ENCODE peak calls at places on chromosomes 4 and X, in eight cellular contexts. W is gastrocnemius medialis, C is K562, B is HCT116, Y is A549, R is upper lobe of left lung, U is heart left ventricle, X is GM12878. M is an unnamed sample.

GRCh38 chr4:13762126-13762525 is 134.6 kb upstream of the BOD1L1 start:
- ATAC-seq in U (no peak), X (no peak), Y (no peak), C (no peak), B (no peak), R (no peak), W (no peak), M (no peak)

GRCh38 chr4:30718889-30719252 is 1.3 kb upstream of the PCDH7 start:
- ATAC-seq in Y (no peak), X (no peak), R (no peak), W (no peak), U (peak), B (no peak), C (no peak), M (no peak)

GRCh38 chrX:124232523-124233201 is 99.8 kb upstream of the TEX13D start:
- ATAC-seq in W (no peak), Y (no peak), B (no peak), X (peak), U (no peak), R (no peak), C (no peak), M (no peak)

GRCh38 chr4:15544196-15544730 is 74.6 kb downstream of the CC2D2A start:
- ATAC-seq in B (no peak), C (peak), X (no peak), R (no peak), W (no peak), U (no peak), Y (no peak), M (no peak)

GRCh38 chrX:46941341-46941740 is 29.1 kb downstream of the JADE3 start:
- ATAC-seq in C (no peak), Y (no peak), B (no peak), W (no peak), U (no peak), R (no peak), X (no peak), M (no peak)

GRCh38 chr4:82275431-82276423 is 98.1 kb downstream of the HNRNPD start:
- ATAC-seq in Y (peak), X (peak), R (no peak), B (peak), C (peak), U (no peak), W (no peak), M (no peak)

GRCh38 chrX:97628807-97629596 is 745.3 kb downstream of the RPA4 start:
- ATAC-seq in B (no peak), X (no peak), C (no peak), U (no peak), R (no peak), Y (no peak), W (no peak), M (no peak)

GRCh38 chrX:13339607-13340006 is 19.8 kb upstream of the ATXN3L start:
- ATAC-seq in W (no peak), C (no peak), U (no peak), X (no peak), R (no peak), Y (no peak), B (no peak), M (no peak)

GRCh38 chr4:86117781-86118302 is 242.0 kb downstream of the MAPK10 start:
- ATAC-seq in X (no peak), B (no peak), R (peak), U (peak), Y (peak), C (no peak), W (no peak), M (no peak)

GRCh38 chrX:70012756-70013155 is 37.0 kb downstream of the AWAT2 start:
- ATAC-seq in U (no peak), C (no peak), R (no peak), B (no peak), Y (no peak), X (no peak), W (no peak), M (no peak)

GRCh38 chr4:140720387-140721087 is 35.6 kb downstream of the TBC1D9 start:
- ATAC-seq in W (no peak), X (peak), C (no peak), Y (no peak), B (no peak), R (peak), U (peak), M (no peak)

GRCh38 chr4:42385534-42385933 is 11.8 kb upstream of the SHISA3 start:
- ATAC-seq in B (no peak), C (no peak), X (no peak), Y (no peak), U (no peak), R (no peak), W (no peak), M (no peak)

GRCh38 chrX:136823175-136823574 is 42.4 kb upstream of the ARHGEF6 start:
- ATAC-seq in X (no peak), C (no peak), R (no peak), Y (no peak), U (no peak), B (no peak), W (no peak), M (no peak)

GRCh38 chr4:43607400-43607799 is 714.9 kb downstream of the GRXCR1 start:
- ATAC-seq in C (no peak), W (no peak), Y (no peak), U (no peak), R (no peak), B (no peak), X (no peak), M (no peak)

GRCh38 chrX:129449141-129449540 is 74.1 kb downstream of the SMARCA1 start:
- ATAC-seq in X (peak), B (no peak), Y (peak), W (no peak), U (no peak), R (no peak), C (peak), M (no peak)

GRCh38 chrX:644304-645023 is 13.9 kb downstream of the SHOX start:
- ATAC-seq in W (no peak), X (no peak), Y (peak), B (no peak), R (no peak), U (no peak), C (no peak), M (no peak)

DNA sequence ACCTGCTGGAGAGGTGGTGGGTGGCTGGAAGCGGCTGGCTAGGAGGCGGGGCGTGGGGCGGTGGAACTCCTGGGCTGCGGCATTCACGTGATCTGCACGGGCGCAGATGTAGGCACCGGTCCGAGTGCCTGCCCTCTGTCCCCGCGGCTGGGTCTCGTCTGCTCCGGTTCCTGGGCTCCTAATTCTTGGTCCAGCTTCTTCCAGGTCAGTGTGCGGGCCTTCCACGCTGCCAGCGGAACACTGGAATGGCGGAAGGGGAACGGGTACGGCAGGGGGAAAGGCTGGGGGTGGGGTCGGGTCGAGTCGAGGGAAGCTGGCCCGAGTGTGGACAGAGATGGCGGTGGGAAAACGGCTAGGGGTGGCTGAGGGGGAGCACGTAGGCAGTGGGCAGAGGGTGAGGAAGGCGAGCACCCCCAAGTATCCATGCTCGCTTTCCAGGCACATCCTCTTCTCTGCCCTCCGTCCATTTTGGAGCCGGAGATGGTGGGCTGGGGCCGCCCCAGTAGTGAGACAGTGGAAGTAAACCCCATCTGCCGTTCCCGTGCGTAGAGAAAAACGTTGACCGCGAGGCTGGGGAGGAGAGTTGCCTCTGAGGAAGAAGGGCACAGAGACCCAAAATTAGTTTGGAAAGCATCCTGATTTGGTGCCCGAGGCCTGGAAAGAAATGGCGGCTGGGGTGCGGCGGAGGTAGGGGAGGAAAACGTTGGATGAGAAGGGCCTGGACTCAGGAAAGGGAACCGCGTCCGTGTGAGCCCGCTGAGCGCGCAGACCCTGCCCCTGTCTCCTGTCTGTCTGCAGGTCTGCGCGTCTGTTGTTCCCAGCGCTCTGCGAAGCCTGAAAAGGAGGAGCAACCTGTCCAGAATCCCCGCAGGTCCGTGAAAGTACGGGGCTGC is at the start of gene TCEAL4:
- ATAC-seq in U (peak), B (peak), X (peak), Y (peak), C (peak), W (peak), R (peak), M (peak)
- TF ChIP-seq POLR2A in U (peak), B (no peak), X (peak), Y (peak), C (no peak), W (peak), R (peak), M (peak)

GRCh38 chr4:139668036-139668435 is 2.4 kb downstream of the MGST2 start:
- ATAC-seq in W (no peak), R (no peak), C (no peak), Y (no peak), B (no peak), U (no peak), X (no peak), M (no peak)
- H3K27ac ChIP-seq in W (peak), R (no peak), C (no peak), Y (no peak), B (no peak), U (no peak), X (no peak), M (no peak)

GRCh38 chrX:48919360-48919821 is 567 bp upstream of the PIM2 start:
- ATAC-seq in R (peak), X (peak), W (peak), C (peak), Y (no peak), U (peak), B (no peak), M (peak)

GRCh38 chrX:48918303-48918643 is 551 bp downstream of the PIM2 start:
- ATAC-seq in C (no peak), Y (peak), B (peak), X (no peak), W (no peak), U (no peak), R (no peak), M (no peak)

GRCh38 chrX:48918644-48919340 is at the start of gene PIM2:
- ATAC-seq in X (peak), R (peak), C (peak), U (peak), B (peak), W (peak), Y (peak), M (peak)

GRCh38 chrX:48919947-48920712 is 1.3 kb upstream of the PIM2 start:
- ATAC-seq in C (peak), B (no peak), Y (no peak), W (peak), U (no peak), X (no peak), R (no peak), M (no peak)

GRCh38 chrX:48920713-48921104 is 1.9 kb upstream of the PIM2 start:
- ATAC-seq in W (no peak), B (no peak), C (no peak), Y (no peak), X (no peak), R (no peak), U (no peak), M (no peak)
- H3K4me3 ChIP-seq in W (no peak), B (no peak), C (no peak), Y (no peak), X (no peak), R (no peak), U (no peak), M (no peak)

GRCh38 chr4:173913496-173913895 is 370.0 kb downstream of the FBXO8 start:
- ATAC-seq in Y (no peak), W (no peak), X (no peak), B (no peak), U (no peak), R (no peak), C (no peak), M (no peak)
- TF ChIP-seq POLR2A in Y (no peak), W (no peak), X (no peak), B (no peak), U (no peak), R (no peak), C (no peak), M (no peak)

DNA sequence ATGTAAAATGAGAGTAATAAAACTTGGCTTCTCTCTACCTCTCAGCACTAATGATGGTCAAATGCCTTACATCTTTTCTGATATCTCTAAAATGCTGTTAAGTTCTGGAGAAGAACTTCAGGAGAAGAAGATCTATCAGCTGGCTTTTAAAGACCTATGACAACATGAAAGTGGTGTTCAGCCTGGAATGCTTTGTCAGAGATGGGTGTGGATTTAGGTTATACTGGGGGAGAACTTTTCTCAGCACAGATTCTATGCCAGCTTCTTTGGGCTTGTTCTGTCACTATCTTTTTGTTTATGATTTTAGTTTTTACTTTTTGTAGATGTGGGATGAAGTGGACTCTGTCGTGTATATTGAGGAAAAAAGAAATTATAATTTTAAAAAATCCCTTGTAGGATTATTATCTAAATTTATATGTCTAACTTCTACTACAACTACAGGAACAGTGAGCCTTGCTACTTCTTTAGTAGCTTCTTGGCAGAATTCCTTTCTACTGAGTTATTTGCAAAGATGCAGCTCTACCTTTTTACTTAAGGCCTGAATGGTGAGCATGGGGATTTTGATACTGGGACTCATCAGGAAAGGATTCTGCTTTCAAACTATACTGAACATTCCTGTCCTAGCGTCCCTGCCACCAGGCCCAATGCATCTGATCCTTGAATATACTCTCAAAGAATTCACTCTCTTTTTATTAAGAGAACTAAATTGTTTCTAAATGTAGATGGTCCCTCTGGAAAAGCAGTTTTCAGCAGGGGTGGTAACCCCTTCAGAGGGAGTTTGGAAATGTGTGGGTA is 19.6 kb downstream of the CYP2U1 start:
- ATAC-seq in Y (no peak), B (no peak), R (no peak), W (no peak), X (no peak), U (no peak), C (no peak), M (no peak)
- H3K27ac ChIP-seq in Y (no peak), B (no peak), R (no peak), W (no peak), X (no peak), U (no peak), C (no peak), M (no peak)

GRCh38 chrX:155874571-155875244 is 6.4 kb upstream of the VAMP7 start:
- ATAC-seq in B (no peak), Y (peak), C (no peak), X (no peak), W (no peak), R (peak), U (no peak), M (no peak)
- H3K4me3 ChIP-seq in B (no peak), Y (peak), C (no peak), X (no peak), W (no peak), R (no peak), U (no peak), M (no peak)

GRCh38 chrX:154441984-154442707 is 1.8 kb upstream of the FAM50A start:
- ATAC-seq in X (no peak), U (no peak), Y (no peak), B (no peak), R (no peak), W (no peak), C (no peak), M (no peak)

GRCh38 chrX:154444755-154445246 is 860 bp downstream of the FAM50A start:
- ATAC-seq in U (no peak), Y (peak), R (no peak), B (peak), W (peak), X (peak), C (peak), M (no peak)

GRCh38 chrX:154445776-154446175 is 1.8 kb downstream of the FAM50A start:
- ATAC-seq in W (no peak), B (no peak), Y (no peak), R (no peak), C (no peak), U (no peak), X (no peak), M (no peak)

GRCh38 chrX:154443479-154443910 is 446 bp upstream of the FAM50A start:
- ATAC-seq in W (no peak), Y (peak), U (peak), C (peak), B (peak), R (no peak), X (peak), M (peak)

GRCh38 chrX:154444001-154444754 is at the start of gene FAM50A:
- ATAC-seq in X (peak), B (peak), R (peak), Y (peak), C (peak), W (peak), U (peak), M (peak)
- TF ChIP-seq POLR2A in X (peak), B (no peak), R (no peak), Y (peak), C (no peak), W (peak), U (peak), M (peak)

DNA sequence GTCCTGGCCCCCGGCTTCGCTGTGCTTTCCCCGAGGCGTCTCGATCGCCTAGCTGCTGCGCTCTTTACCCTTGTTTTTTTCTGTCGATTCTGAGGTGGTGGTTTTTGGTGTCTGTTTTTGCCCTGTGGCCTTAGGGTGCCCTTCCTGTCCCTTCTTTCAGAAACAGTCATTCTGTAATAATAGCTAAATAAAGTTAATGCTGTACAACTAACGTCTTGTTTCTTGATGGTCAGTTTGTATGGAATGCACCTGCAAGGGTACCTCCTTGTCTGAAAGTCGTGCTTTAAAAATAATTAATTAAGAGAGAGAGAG is 686 bp downstream of the FIP1L1 start:
- ATAC-seq in R (no peak), Y (no peak), C (no peak), W (no peak), U (no peak), B (no peak), X (no peak), M (no peak)
- H3K27ac ChIP-seq in R (peak), Y (peak), C (peak), W (peak), U (peak), B (peak), X (peak), M (peak)